ENCODE peak calls at places on chromosome 15, in nine cellular contexts. One of them, this sample, is unnamed.
A peak's percentile ranks its signal among the peaks of the same experiment; 100 is the strongest.

GRCh38 chr15:73752817-73753214 is 335 bp downstream of the INSYN1 start:
- DNase-seq in GM10248: no peak
- DNase-seq in fibroblast of villous mesenchyme: no peak
- DNase-seq in mucosa of descending colon: no peak
- DNase-seq in epithelial cell of proximal tubule: no peak
- DNase-seq in AG04450: no peak
- DNase-seq in AG09319: no peak
- DNase-seq in nephron progenitor cell: peak; percentile 65
- DNase-seq in mesothelial cell of epicardium: no peak
- DNase-seq in this sample: peak; percentile 95

GRCh38 chr15:84871428-84871985 is 13.0 kb upstream of the SLC28A1 start:
- DNase-seq in GM10248: no peak
- DNase-seq in epithelial cell of proximal tubule: no peak
- DNase-seq in AG09319: no peak
- DNase-seq in nephron progenitor cell: no peak
- DNase-seq in fibroblast of villous mesenchyme: no peak
- DNase-seq in mesothelial cell of epicardium: no peak
- DNase-seq in mucosa of descending colon: no peak
- DNase-seq in AG04450: no peak
- DNase-seq in this sample: no peak

GRCh38 chr15:53833134-53833624 is 73.7 kb upstream of the WDR72 start:
- DNase-seq in AG09319: no peak
- DNase-seq in fibroblast of villous mesenchyme: no peak
- DNase-seq in nephron progenitor cell: no peak
- DNase-seq in GM10248: no peak
- DNase-seq in mucosa of descending colon: no peak
- DNase-seq in epithelial cell of proximal tubule: peak; percentile 58
- DNase-seq in AG04450: no peak
- DNase-seq in mesothelial cell of epicardium: no peak
- DNase-seq in this sample: no peak

GRCh38 chr15:43469867-43470266 is 23.1 kb downstream of the TP53BP1 start:
- DNase-seq in nephron progenitor cell: no peak
- DNase-seq in AG04450: no peak
- DNase-seq in AG09319: no peak
- DNase-seq in fibroblast of villous mesenchyme: no peak
- DNase-seq in mucosa of descending colon: no peak
- DNase-seq in mesothelial cell of epicardium: no peak
- DNase-seq in GM10248: no peak
- DNase-seq in epithelial cell of proximal tubule: no peak
- DNase-seq in this sample: peak; percentile 81

GRCh38 chr15:22237891-22238275 is 157.6 kb downstream of the OR4M2 start:
- DNase-seq in mucosa of descending colon: no peak
- DNase-seq in AG09319: no peak
- DNase-seq in GM10248: no peak
- DNase-seq in nephron progenitor cell: no peak
- DNase-seq in fibroblast of villous mesenchyme: no peak
- DNase-seq in mesothelial cell of epicardium: no peak
- DNase-seq in epithelial cell of proximal tubule: no peak
- DNase-seq in AG04450: no peak
- DNase-seq in this sample: peak; percentile 51

GRCh38 chr15:51759557-51760070 is 8.2 kb downstream of the TMOD2 start:
- DNase-seq in mesothelial cell of epicardium: no peak
- DNase-seq in GM10248: no peak
- DNase-seq in mucosa of descending colon: no peak
- DNase-seq in AG04450: peak; percentile 81
- DNase-seq in nephron progenitor cell: no peak
- DNase-seq in fibroblast of villous mesenchyme: peak; percentile 89
- DNase-seq in epithelial cell of proximal tubule: no peak
- DNase-seq in AG09319: peak; percentile 93
- DNase-seq in this sample: peak; percentile 82

GRCh38 chr15:61157933-61158332 is 71.2 kb downstream of the RORA start:
- DNase-seq in GM10248: no peak
- DNase-seq in epithelial cell of proximal tubule: no peak
- DNase-seq in fibroblast of villous mesenchyme: peak; percentile 2
- DNase-seq in mesothelial cell of epicardium: no peak
- DNase-seq in AG04450: no peak
- DNase-seq in mucosa of descending colon: no peak
- DNase-seq in nephron progenitor cell: no peak
- DNase-seq in AG09319: no peak
- DNase-seq in this sample: no peak

GRCh38 chr15:45387379-45388007 is 9.1 kb upstream of the GATM start:
- DNase-seq in mesothelial cell of epicardium: no peak
- DNase-seq in mucosa of descending colon: no peak
- DNase-seq in nephron progenitor cell: no peak
- DNase-seq in GM10248: no peak
- DNase-seq in epithelial cell of proximal tubule: no peak
- DNase-seq in AG04450: no peak
- DNase-seq in AG09319: no peak
- DNase-seq in fibroblast of villous mesenchyme: peak; percentile 23
- DNase-seq in this sample: no peak

GRCh38 chr15:66603301-66604179 is 37.7 kb upstream of the LCTL start:
- DNase-seq in AG04450: peak; percentile 39
- DNase-seq in fibroblast of villous mesenchyme: peak; percentile 62
- DNase-seq in AG09319: no peak
- DNase-seq in epithelial cell of proximal tubule: no peak
- DNase-seq in mucosa of descending colon: peak; percentile 80
- DNase-seq in mesothelial cell of epicardium: peak; percentile 74
- DNase-seq in nephron progenitor cell: peak; percentile 86
- DNase-seq in GM10248: peak; percentile 79
- DNase-seq in this sample: peak; percentile 85

GRCh38 chr15:78620839-78621421 is at the start of gene CHRNA3:
- DNase-seq in AG09319: no peak
- DNase-seq in mucosa of descending colon: no peak
- DNase-seq in mesothelial cell of epicardium: no peak
- DNase-seq in fibroblast of villous mesenchyme: no peak
- DNase-seq in AG04450: no peak
- DNase-seq in GM10248: no peak
- DNase-seq in nephron progenitor cell: peak; percentile 72
- DNase-seq in epithelial cell of proximal tubule: no peak
- DNase-seq in this sample: peak; percentile 32

GRCh38 chr15:90859234-90860131 is 8.9 kb upstream of the FURIN start:
- DNase-seq in AG04450: no peak
- DNase-seq in mucosa of descending colon: no peak
- DNase-seq in AG09319: no peak
- DNase-seq in GM10248: no peak
- DNase-seq in fibroblast of villous mesenchyme: peak; percentile 59
- DNase-seq in mesothelial cell of epicardium: no peak
- DNase-seq in nephron progenitor cell: no peak
- DNase-seq in epithelial cell of proximal tubule: no peak
- DNase-seq in this sample: peak; percentile 50

GRCh38 chr15:73930790-73931281 is 4.6 kb downstream of the LOXL1 start:
- DNase-seq in mucosa of descending colon: no peak
- DNase-seq in fibroblast of villous mesenchyme: peak; percentile 57
- DNase-seq in AG09319: peak; percentile 73
- DNase-seq in nephron progenitor cell: no peak
- DNase-seq in GM10248: no peak
- DNase-seq in epithelial cell of proximal tubule: no peak
- DNase-seq in AG04450: no peak
- DNase-seq in mesothelial cell of epicardium: no peak
- DNase-seq in this sample: peak; percentile 90

GRCh38 chr15:46080018-46080417 is 445.2 kb downstream of the SQOR start:
- DNase-seq in fibroblast of villous mesenchyme: no peak
- DNase-seq in AG04450: no peak
- DNase-seq in epithelial cell of proximal tubule: no peak
- DNase-seq in GM10248: no peak
- DNase-seq in mesothelial cell of epicardium: no peak
- DNase-seq in mucosa of descending colon: no peak
- DNase-seq in nephron progenitor cell: peak; percentile 54
- DNase-seq in AG09319: no peak
- DNase-seq in this sample: no peak

GRCh38 chr15:31867536-31868442 is 162.5 kb upstream of the CHRNA7 start:
- DNase-seq in mucosa of descending colon: peak; percentile 72
- DNase-seq in AG04450: no peak
- DNase-seq in epithelial cell of proximal tubule: no peak
- DNase-seq in mesothelial cell of epicardium: no peak
- DNase-seq in fibroblast of villous mesenchyme: peak; percentile 28
- DNase-seq in nephron progenitor cell: peak; percentile 79
- DNase-seq in GM10248: peak; percentile 67
- DNase-seq in AG09319: peak; percentile 10
- DNase-seq in this sample: peak; percentile 85

GRCh38 chr15:38085931-38086562 is 151.6 kb downstream of the TMCO5A start:
- DNase-seq in GM10248: peak; percentile 21
- DNase-seq in AG04450: peak; percentile 36
- DNase-seq in mucosa of descending colon: no peak
- DNase-seq in AG09319: no peak
- DNase-seq in fibroblast of villous mesenchyme: peak; percentile 50
- DNase-seq in mesothelial cell of epicardium: no peak
- DNase-seq in nephron progenitor cell: no peak
- DNase-seq in epithelial cell of proximal tubule: no peak
- DNase-seq in this sample: peak; percentile 35

GRCh38 chr15:32956006-32956405 is 238.2 kb downstream of the GREM1 start:
- DNase-seq in nephron progenitor cell: peak; percentile 13
- DNase-seq in epithelial cell of proximal tubule: no peak
- DNase-seq in GM10248: peak; percentile 40
- DNase-seq in AG04450: peak; percentile 81
- DNase-seq in AG09319: peak; percentile 88
- DNase-seq in fibroblast of villous mesenchyme: peak; percentile 68
- DNase-seq in mesothelial cell of epicardium: no peak
- DNase-seq in mucosa of descending colon: no peak
- DNase-seq in this sample: peak; percentile 56

GRCh38 chr15:69880616-69881309 is 217.0 kb downstream of the TLE3 start:
- DNase-seq in AG04450: no peak
- DNase-seq in mesothelial cell of epicardium: no peak
- DNase-seq in nephron progenitor cell: no peak
- DNase-seq in mucosa of descending colon: no peak
- DNase-seq in epithelial cell of proximal tubule: no peak
- DNase-seq in GM10248: no peak
- DNase-seq in fibroblast of villous mesenchyme: no peak
- DNase-seq in AG09319: no peak
- DNase-seq in this sample: no peak

GRCh38 chr15:80240261-80240660 is 11.8 kb downstream of the CTXND1 start:
- DNase-seq in epithelial cell of proximal tubule: no peak
- DNase-seq in mesothelial cell of epicardium: no peak
- DNase-seq in AG04450: no peak
- DNase-seq in nephron progenitor cell: no peak
- DNase-seq in GM10248: no peak
- DNase-seq in fibroblast of villous mesenchyme: no peak
- DNase-seq in mucosa of descending colon: no peak
- DNase-seq in AG09319: no peak
- DNase-seq in this sample: no peak

GRCh38 chr15:80246425-80246894 is 5.6 kb downstream of the CTXND1 start:
- DNase-seq in epithelial cell of proximal tubule: no peak
- DNase-seq in nephron progenitor cell: no peak
- DNase-seq in AG04450: no peak
- DNase-seq in mesothelial cell of epicardium: no peak
- DNase-seq in AG09319: no peak
- DNase-seq in fibroblast of villous mesenchyme: peak; percentile 16
- DNase-seq in mucosa of descending colon: no peak
- DNase-seq in GM10248: no peak
- DNase-seq in this sample: no peak

GRCh38 chr15:80241508-80241907 is 10.5 kb downstream of the CTXND1 start:
- DNase-seq in AG09319: no peak
- DNase-seq in nephron progenitor cell: no peak
- DNase-seq in mesothelial cell of epicardium: no peak
- DNase-seq in fibroblast of villous mesenchyme: no peak
- DNase-seq in AG04450: no peak
- DNase-seq in epithelial cell of proximal tubule: no peak
- DNase-seq in mucosa of descending colon: no peak
- DNase-seq in GM10248: no peak
- DNase-seq in this sample: no peak

GRCh38 chr15:80242802-80243201 is 9.2 kb downstream of the CTXND1 start:
- DNase-seq in nephron progenitor cell: no peak
- DNase-seq in mesothelial cell of epicardium: no peak
- DNase-seq in epithelial cell of proximal tubule: peak; percentile 79
- DNase-seq in AG04450: no peak
- DNase-seq in fibroblast of villous mesenchyme: no peak
- DNase-seq in GM10248: no peak
- DNase-seq in mucosa of descending colon: no peak
- DNase-seq in AG09319: no peak
- DNase-seq in this sample: no peak

GRCh38 chr15:80242132-80242769 is 9.8 kb downstream of the CTXND1 start:
- DNase-seq in mesothelial cell of epicardium: no peak
- DNase-seq in AG04450: no peak
- DNase-seq in epithelial cell of proximal tubule: no peak
- DNase-seq in AG09319: no peak
- DNase-seq in fibroblast of villous mesenchyme: peak; percentile 46
- DNase-seq in mucosa of descending colon: peak; percentile 33
- DNase-seq in nephron progenitor cell: peak; percentile 20
- DNase-seq in GM10248: peak; percentile 55
- DNase-seq in this sample: no peak
- TF ChIP-seq CTCF in mesothelial cell of epicardium: peak; percentile 30
- TF ChIP-seq CTCF in AG04450: peak; percentile 64
- TF ChIP-seq CTCF in epithelial cell of proximal tubule: peak; percentile 76
- TF ChIP-seq CTCF in AG09319: peak; percentile 50
- TF ChIP-seq CTCF in fibroblast of villous mesenchyme: peak; percentile 77
- TF ChIP-seq CTCF in mucosa of descending colon: no peak
- TF ChIP-seq CTCF in nephron progenitor cell: peak; percentile 60
- TF ChIP-seq CTCF in GM10248: peak; percentile 42
- TF ChIP-seq CTCF in this sample: peak; percentile 75

GRCh38 chr15:23472678-23473077 is 25.6 kb upstream of the GOLGA6L2 start:
- DNase-seq in mesothelial cell of epicardium: no peak
- DNase-seq in AG04450: no peak
- DNase-seq in fibroblast of villous mesenchyme: no peak
- DNase-seq in GM10248: no peak
- DNase-seq in AG09319: no peak
- DNase-seq in nephron progenitor cell: no peak
- DNase-seq in epithelial cell of proximal tubule: no peak
- DNase-seq in mucosa of descending colon: no peak
- DNase-seq in this sample: peak; percentile 47

GRCh38 chr15:23472033-23472432 is 25.0 kb upstream of the GOLGA6L2 start:
- DNase-seq in nephron progenitor cell: no peak
- DNase-seq in AG09319: no peak
- DNase-seq in AG04450: no peak
- DNase-seq in mesothelial cell of epicardium: no peak
- DNase-seq in mucosa of descending colon: no peak
- DNase-seq in fibroblast of villous mesenchyme: no peak
- DNase-seq in epithelial cell of proximal tubule: no peak
- DNase-seq in GM10248: no peak
- DNase-seq in this sample: no peak

GRCh38 chr15:23467110-23467600 is 20.1 kb upstream of the GOLGA6L2 start:
- DNase-seq in fibroblast of villous mesenchyme: peak; percentile 47
- DNase-seq in AG09319: peak; percentile 5
- DNase-seq in AG04450: no peak
- DNase-seq in mesothelial cell of epicardium: no peak
- DNase-seq in GM10248: peak; percentile 29
- DNase-seq in epithelial cell of proximal tubule: peak; percentile 15
- DNase-seq in nephron progenitor cell: no peak
- DNase-seq in mucosa of descending colon: no peak
- DNase-seq in this sample: peak; percentile 81
- TF ChIP-seq CTCF in fibroblast of villous mesenchyme: peak; percentile 43
- TF ChIP-seq CTCF in AG09319: peak; percentile 32
- TF ChIP-seq CTCF in AG04450: peak; percentile 19
- TF ChIP-seq CTCF in mesothelial cell of epicardium: no peak
- TF ChIP-seq CTCF in GM10248: peak; percentile 19
- TF ChIP-seq CTCF in epithelial cell of proximal tubule: peak; percentile 46
- TF ChIP-seq CTCF in nephron progenitor cell: peak; percentile 40
- TF ChIP-seq CTCF in mucosa of descending colon: no peak
- TF ChIP-seq CTCF in this sample: peak; percentile 41

GRCh38 chr15:25877681-25878080 is 14.6 kb upstream of the ATP10A start:
- DNase-seq in mucosa of descending colon: no peak
- DNase-seq in fibroblast of villous mesenchyme: no peak
- DNase-seq in GM10248: no peak
- DNase-seq in AG04450: no peak
- DNase-seq in epithelial cell of proximal tubule: no peak
- DNase-seq in AG09319: no peak
- DNase-seq in nephron progenitor cell: no peak
- DNase-seq in mesothelial cell of epicardium: no peak
- DNase-seq in this sample: no peak
- TF ChIP-seq CTCF in mucosa of descending colon: no peak
- TF ChIP-seq CTCF in fibroblast of villous mesenchyme: no peak
- TF ChIP-seq CTCF in GM10248: no peak
- TF ChIP-seq CTCF in AG04450: no peak
- TF ChIP-seq CTCF in epithelial cell of proximal tubule: no peak
- TF ChIP-seq CTCF in AG09319: no peak
- TF ChIP-seq CTCF in nephron progenitor cell: no peak
- TF ChIP-seq CTCF in mesothelial cell of epicardium: no peak
- TF ChIP-seq CTCF in this sample: no peak

GRCh38 chr15:35937380-35937779 is 391.4 kb upstream of the DPH6 start:
- DNase-seq in mesothelial cell of epicardium: no peak
- DNase-seq in AG04450: no peak
- DNase-seq in AG09319: no peak
- DNase-seq in epithelial cell of proximal tubule: no peak
- DNase-seq in fibroblast of villous mesenchyme: no peak
- DNase-seq in GM10248: no peak
- DNase-seq in mucosa of descending colon: no peak
- DNase-seq in nephron progenitor cell: no peak
- DNase-seq in this sample: no peak
- TF ChIP-seq CTCF in mesothelial cell of epicardium: no peak
- TF ChIP-seq CTCF in AG04450: no peak
- TF ChIP-seq CTCF in AG09319: no peak
- TF ChIP-seq CTCF in epithelial cell of proximal tubule: no peak
- TF ChIP-seq CTCF in fibroblast of villous mesenchyme: no peak
- TF ChIP-seq CTCF in GM10248: no peak
- TF ChIP-seq CTCF in mucosa of descending colon: no peak
- TF ChIP-seq CTCF in nephron progenitor cell: no peak
- TF ChIP-seq CTCF in this sample: no peak